ENCODE peak calls at places on chromosomes 13 and 19, in seven cellular contexts. M is fibroblast of mammary gland, K is psoas muscle, E is left lung, Q is aorta, A is fibroblast of the aortic adventitia, O is GM23248. W is an unnamed sample.

GRCh38 chr19:40598121-40598917 is 2.9 kb upstream of the LTBP4 start:
- DNase-seq in M (peak; percentile 82), K (peak; percentile 84), E (peak; percentile 85), Q (peak; percentile 91), A (peak; percentile 87), O (peak; percentile 88), W (peak; percentile 92)

GRCh38 chr19:49340865-49341718 is 5.9 kb downstream of the CD37 start:
- DNase-seq in M (no peak), K (no peak), E (peak; percentile 26), Q (peak; percentile 41), A (no peak), O (no peak), W (peak; percentile 73)

GRCh38 chr13:27622102-27622820 is 569 bp downstream of the POLR1D start:
- DNase-seq in M (peak; percentile 14), K (no peak), E (no peak), Q (no peak), A (peak; percentile 27), O (peak; percentile 62), W (no peak)

GRCh38 chr19:1263198-1263597 is 5.9 kb upstream of the CIRBP start:
- DNase-seq in M (no peak), K (no peak), E (no peak), Q (peak; percentile 56), A (no peak), O (no peak), W (no peak)

GRCh38 chr19:21023901-21024300 is 3.4 kb downstream of the ZNF430 start:
- DNase-seq in M (peak; percentile 84), K (no peak), E (no peak), Q (no peak), A (peak; percentile 19), O (peak; percentile 89), W (no peak)

GRCh38 chr13:113852536-113853517 is 11.0 kb downstream of the GAS6 start:
- DNase-seq in M (no peak), K (no peak), E (peak; percentile 28), Q (no peak), A (no peak), O (no peak), W (peak; percentile 66)

GRCh38 chr13:28718186-28718537 is 608 bp downstream of the SLC46A3 start:
- DNase-seq in M (peak; percentile 51), K (no peak), E (no peak), Q (no peak), A (peak; percentile 24), O (no peak), W (no peak)

GRCh38 chr13:113060557-113061270 is 44.9 kb upstream of the F7 start:
- DNase-seq in M (no peak), K (no peak), E (no peak), Q (peak; percentile 26), A (no peak), O (no peak), W (no peak)

GRCh38 chr19:33430674-33431277 is 57.3 kb downstream of the CEBPG start:
- DNase-seq in M (peak; percentile 63), K (peak; percentile 65), E (peak; percentile 62), Q (peak; percentile 77), A (peak; percentile 60), O (peak; percentile 79), W (no peak)

GRCh38 chr13:112069727-112070300 is 2.9 kb downstream of the SOX1 start:
- DNase-seq in M (no peak), K (no peak), E (no peak), Q (no peak), A (no peak), O (no peak), W (no peak)

GRCh38 chr13:96617528-96617927 is 376.7 kb downstream of the OXGR1 start:
- DNase-seq in M (no peak), K (no peak), E (no peak), Q (no peak), A (no peak), O (no peak), W (no peak)

GRCh38 chr19:49338023-49338677 is 2.9 kb downstream of the CD37 start:
- DNase-seq in M (no peak), K (no peak), E (no peak), Q (peak; percentile 44), A (no peak), O (no peak), W (peak; percentile 75)

GRCh38 chr13:56110751-56111150 is 1030.0 kb upstream of the PRR20A start:
- DNase-seq in M (no peak), K (no peak), E (no peak), Q (no peak), A (no peak), O (no peak), W (no peak)

GRCh38 chr13:112219753-112220152 is 152.8 kb downstream of the SOX1 start:
- DNase-seq in M (no peak), K (no peak), E (no peak), Q (no peak), A (no peak), O (no peak), W (no peak)

GRCh38 chr13:64579331-64579730 is 2650.8 kb downstream of the PCDH9 start:
- DNase-seq in M (no peak), K (no peak), E (no peak), Q (no peak), A (no peak), O (no peak), W (no peak)

GRCh38 chr19:29655648-29656335 is 9.5 kb upstream of the PLEKHF1 start:
- DNase-seq in M (no peak), K (no peak), E (no peak), Q (no peak), A (no peak), O (no peak), W (no peak)

GRCh38 chr13:31790992-31791391 is 51.7 kb downstream of the RXFP2 start:
- DNase-seq in M (peak; percentile 57), K (no peak), E (no peak), Q (no peak), A (no peak), O (peak; percentile 36), W (no peak)

DNA sequence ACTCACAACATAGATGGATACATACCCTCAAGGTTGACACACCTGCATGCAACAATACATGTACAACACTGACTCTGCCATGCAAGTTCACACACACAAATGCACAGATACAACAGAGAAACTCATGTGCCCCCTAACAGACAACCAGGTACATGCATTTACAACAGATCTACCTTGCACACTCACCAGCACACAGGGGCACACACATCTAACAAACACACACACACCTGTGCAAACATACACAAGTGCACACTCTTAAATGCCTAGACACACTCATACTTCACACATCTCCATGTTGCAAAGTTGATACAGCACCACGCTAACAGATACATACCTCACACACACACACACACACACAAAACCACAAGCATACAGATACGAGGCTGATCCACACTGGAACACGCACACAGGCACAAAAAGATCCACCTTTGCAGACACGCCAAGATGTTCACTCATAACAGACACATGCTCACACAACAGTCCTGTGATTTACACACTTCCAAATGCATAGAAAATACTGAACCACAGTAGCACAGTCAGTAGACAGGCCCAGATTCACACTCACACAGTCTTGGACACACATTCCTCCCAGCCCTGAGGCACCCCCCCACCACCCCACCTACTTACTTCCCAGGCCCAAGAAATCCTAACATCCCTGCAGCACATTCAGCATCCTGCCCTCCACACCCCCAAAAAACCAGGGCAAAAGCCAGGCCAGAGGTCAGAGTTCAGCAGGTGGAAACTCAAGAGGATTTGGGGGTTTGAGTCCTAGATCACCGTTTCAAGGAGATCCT is 1.4 kb downstream of the LRFN1 start:
- DNase-seq in M (no peak), K (no peak), E (no peak), Q (no peak), A (no peak), O (no peak), W (no peak)
- H3K4me3 ChIP-seq in M (no peak overlapping the region), K (no peak overlapping the region), E (no peak overlapping the region), Q (no peak overlapping the region), A (no peak overlapping the region), O (no peak overlapping the region), W (peak overlapping the region; percentile 83)

GRCh38 chr19:14138576-14139265 is 2.3 kb upstream of the ASF1B start:
- DNase-seq in M (peak; percentile 40), K (no peak), E (no peak), Q (no peak), A (peak; percentile 48), O (peak; percentile 39), W (no peak)
- H3K4me3 ChIP-seq in M (no peak overlapping the region), K (no peak overlapping the region), E (peak overlapping the region; percentile 75), Q (no peak overlapping the region), A (no peak overlapping the region), O (no peak overlapping the region), W (no peak overlapping the region)

GRCh38 chr13:21075303-21076264 is 14.2 kb upstream of the LATS2 start:
- DNase-seq in M (peak; percentile 21), K (peak; percentile 46), E (no peak), Q (peak; percentile 62), A (no peak), O (peak; percentile 48), W (no peak)
- H3K4me3 ChIP-seq in M (peak overlapping the region; percentile 53), K (peak overlapping the region; percentile 79), E (peak overlapping the region; percentile 45), Q (peak overlapping the region; percentile 69), A (peak overlapping the region; percentile 40), O (peak overlapping the region; percentile 48), W (peak overlapping the region; percentile 87)

GRCh38 chr19:8322638-8322997 is 1.3 kb downstream of the RPS28 start:
- DNase-seq in M (no peak), K (no peak), E (no peak), Q (no peak), A (no peak), O (no peak), W (no peak)
- H3K4me3 ChIP-seq in M (peak overlapping the region; percentile 99), K (peak overlapping the region; percentile 99), E (peak overlapping the region; percentile 85), Q (no peak overlapping the region), A (peak overlapping the region; percentile 99), O (peak overlapping the region; percentile 94), W (peak overlapping the region; percentile 90)

DNA sequence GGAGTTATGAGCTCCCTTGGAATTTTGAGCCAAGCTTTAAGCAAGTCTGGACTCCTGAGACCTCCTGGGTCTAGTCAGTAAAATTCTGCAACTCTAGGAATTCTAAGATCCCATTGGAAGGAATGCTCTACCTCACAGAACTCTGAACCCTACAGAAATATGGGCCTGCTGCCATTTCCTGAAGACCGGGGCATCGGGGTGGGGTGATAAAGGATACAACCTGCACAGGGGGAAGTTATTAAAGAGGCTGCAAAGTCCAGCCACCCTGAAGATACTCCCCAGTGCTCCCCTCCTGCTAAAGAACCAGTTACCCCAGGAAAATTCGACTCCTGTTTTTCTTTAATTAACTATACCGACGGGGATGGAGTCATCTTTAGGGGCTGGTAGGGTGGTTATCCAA is 2.4 kb upstream of the PPP1R37 start:
- DNase-seq in M (no peak), K (no peak), E (no peak), Q (no peak), A (no peak), O (no peak), W (no peak)
- H3K4me3 ChIP-seq in M (peak overlapping the region; percentile 58), K (peak overlapping the region; percentile 100), E (peak overlapping the region; percentile 94), Q (no peak overlapping the region), A (peak overlapping the region; percentile 63), O (no peak overlapping the region), W (peak overlapping the region; percentile 85)